ENCODE peak calls at places on chromosome 20, in four cellular contexts. F is epithelial cell of esophagus, A is BJ, I is transverse colon. H is an unnamed sample.

GRCh38 chr20:5668529-5668868 is 81.7 kb upstream of the SHLD1 start:
- DNase-seq in A (no peak), F (peak; percentile 95), I (no peak), H (peak; percentile 91)

GRCh38 chr20:20017001-20017851 is at the start of gene NAA20:
- DNase-seq in F (peak; percentile 95), I (peak; percentile 95), A (peak; percentile 45), H (peak; percentile 83)

GRCh38 chr20:37229300-37229699 is 32.3 kb downstream of the GHRH start:
- DNase-seq in F (no peak), A (no peak), I (no peak), H (peak; percentile 43)

GRCh38 chr20:57663241-57663640 is 43.0 kb upstream of the ZBP1 start:
- DNase-seq in F (no peak), A (no peak), I (peak; percentile 3), H (no peak)

GRCh38 chr20:51612896-51613295 is 70.4 kb upstream of the NFATC2 start:
- DNase-seq in F (no peak), I (no peak), A (no peak), H (no peak)

GRCh38 chr20:2172305-2173175 is 70.9 kb downstream of the STK35 start:
- DNase-seq in A (no peak), F (peak; percentile 54), I (peak; percentile 68), H (no peak)

GRCh38 chr20:14783766-14784165 is 446.4 kb upstream of the FLRT3 start:
- DNase-seq in I (no peak), F (no peak), A (no peak), H (no peak)

GRCh38 chr20:362271-363254 is 15.7 kb downstream of the NRSN2 start:
- DNase-seq in F (peak; percentile 96), A (peak; percentile 26), I (peak; percentile 77), H (peak; percentile 91)

DNA sequence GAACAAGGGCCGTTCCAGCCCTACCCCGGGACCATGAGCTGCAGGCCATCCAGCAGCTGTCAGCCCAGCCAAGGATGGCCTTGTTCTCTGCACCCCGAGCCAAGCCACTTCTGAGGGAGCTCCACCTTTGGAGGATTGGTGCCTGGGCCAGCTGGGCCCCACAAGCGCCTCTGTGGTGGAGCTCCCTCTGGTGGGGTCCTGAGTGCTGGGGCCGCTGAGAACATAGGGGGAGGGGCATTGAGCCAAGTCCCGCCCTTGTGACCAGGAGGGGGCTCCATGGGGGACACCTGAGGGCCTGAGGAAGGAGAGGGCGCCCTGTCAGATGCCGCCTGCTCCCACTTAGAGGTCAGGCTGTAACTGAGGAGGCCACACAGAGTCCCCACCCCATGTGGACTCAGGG is 43.2 kb downstream of the YTHDF1 start:
- DNase-seq in A (no peak), F (no peak), I (no peak), H (no peak)
- TF ChIP-seq CTCF in A (no peak), F (no peak), I (no peak), H (peak; percentile 48)

GRCh38 chr20:62481441-62482135 is 5.8 kb upstream of the GATA5 start:
- DNase-seq in I (no peak), A (no peak), F (no peak), H (no peak)
- TF ChIP-seq CTCF in I (no peak), A (no peak), F (no peak), H (no peak)

GRCh38 chr20:11716945-11717248 is 200.8 kb upstream of the BTBD3 start:
- DNase-seq in I (no peak), A (no peak), F (no peak), H (no peak)

GRCh38 chr20:11719153-11719552 is 198.5 kb upstream of the BTBD3 start:
- DNase-seq in F (no peak), A (no peak), I (no peak), H (no peak)

GRCh38 chr20:11717562-11717961 is 200.1 kb upstream of the BTBD3 start:
- DNase-seq in A (no peak), I (no peak), F (no peak), H (no peak)

GRCh38 chr20:11718474-11719094 is 199.1 kb upstream of the BTBD3 start:
- DNase-seq in I (no peak), A (no peak), F (no peak), H (no peak)

GRCh38 chr20:11716239-11716944 is 201.3 kb upstream of the BTBD3 start:
- DNase-seq in F (peak; percentile 32), I (no peak), A (peak; percentile 78), H (peak; percentile 72)
- TF ChIP-seq CTCF in F (no peak), I (peak; percentile 8), A (peak; percentile 65), H (peak; percentile 53)

GRCh38 chr20:25076731-25077609 is 5.0 kb downstream of the VSX1 start:
- DNase-seq in A (no peak), F (peak; percentile 70), I (peak; percentile 53), H (peak; percentile 55)
- TF ChIP-seq CTCF in A (peak; percentile 25), F (peak; percentile 48), I (peak; percentile 15), H (peak; percentile 43)

GRCh38 chr20:45883100-45883469 is 2.1 kb downstream of the ZSWIM1 start:
- DNase-seq in A (no peak), I (no peak), F (no peak), H (no peak)

GRCh38 chr20:45882469-45883099 is 1.6 kb downstream of the ZSWIM1 start:
- DNase-seq in I (no peak), A (no peak), F (no peak), H (no peak)

GRCh38 chr20:45886590-45887345 is 654 bp downstream of the SPATA25 start:
- DNase-seq in F (no peak), I (no peak), A (no peak), H (no peak)

GRCh38 chr20:45878076-45878731 is 2.8 kb upstream of the ZSWIM1 start:
- DNase-seq in I (no peak), F (no peak), A (no peak), H (no peak)

GRCh38 chr20:45880988-45881788 is at the start of gene ZSWIM1:
- DNase-seq in F (peak; percentile 99), I (peak; percentile 100), A (peak; percentile 97), H (peak; percentile 96)
- TF ChIP-seq CTCF in F (no peak), I (no peak), A (no peak), H (no peak)

GRCh38 chr20:23147964-23148720 is 62.0 kb upstream of the CD93 start:
- DNase-seq in I (no peak), A (peak; percentile 24), F (peak; percentile 74), H (no peak)
- TF ChIP-seq CTCF in I (no peak), A (no peak), F (no peak), H (no peak)

GRCh38 chr20:56181593-56181992 is 66.9 kb upstream of the MC3R start:
- DNase-seq in I (peak; percentile 10), F (no peak), A (no peak), H (no peak)
- TF ChIP-seq CTCF in I (peak; percentile 29), F (peak; percentile 36), A (no peak), H (peak; percentile 49)

GRCh38 chr20:49821850-49822249 is 9.2 kb downstream of the SLC9A8 start:
- DNase-seq in I (no peak), A (no peak), F (no peak), H (no peak)
- TF ChIP-seq CTCF in I (no peak), A (peak; percentile 58), F (peak; percentile 23), H (peak; percentile 30)

GRCh38 chr20:48189177-48189576 is 403.9 kb upstream of the SULF2 start:
- DNase-seq in F (peak; percentile 89), A (no peak), I (no peak), H (peak; percentile 66)
- TF ChIP-seq CTCF in F (peak; percentile 76), A (peak; percentile 60), I (no peak), H (peak; percentile 89)

DNA sequence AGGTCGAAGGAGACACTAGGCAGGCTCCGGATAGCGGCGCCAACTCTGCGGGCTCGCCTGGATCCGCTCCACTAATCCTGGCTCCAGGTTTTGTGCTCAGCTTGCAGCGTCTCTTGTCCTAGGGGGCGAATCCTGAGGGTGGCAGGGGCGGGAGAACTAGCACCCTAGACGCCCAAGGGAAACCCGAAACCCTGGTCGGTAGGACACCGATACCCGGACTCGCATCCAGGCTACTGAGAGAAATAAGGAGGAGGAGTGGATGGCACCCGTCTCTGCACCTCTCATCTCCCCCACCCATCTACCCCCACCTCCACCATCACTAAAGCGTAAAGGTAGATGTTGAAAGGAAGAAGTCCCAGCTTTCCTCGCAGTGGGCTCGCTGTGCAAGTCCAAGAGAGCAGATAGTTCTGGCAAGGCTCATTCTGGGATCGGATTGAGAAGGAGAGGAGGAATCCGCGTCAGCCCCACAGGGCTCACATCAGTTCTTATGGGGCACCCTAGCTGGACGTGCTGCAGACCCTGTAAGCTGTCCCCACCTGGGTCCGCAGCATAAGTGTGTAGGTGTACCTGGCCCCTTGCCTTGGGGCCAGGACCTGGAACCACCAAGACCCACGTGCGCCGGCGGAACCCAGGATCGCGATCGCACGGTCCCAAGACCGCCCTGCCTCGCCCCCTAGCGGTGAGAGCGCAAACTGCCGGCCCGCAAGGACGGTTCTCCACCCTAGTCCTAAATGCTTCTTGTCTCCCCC is 6.9 kb downstream of the SLC32A1 start:
- DNase-seq in I (peak; percentile 69), A (no peak), F (peak; percentile 73), H (peak; percentile 60)
- TF ChIP-seq CTCF in I (peak; percentile 82), A (peak; percentile 97), F (peak; percentile 95), H (peak; percentile 84)

H was measured in foreskin keratinocyte.